ENCODE peak calls at places on chromosomes 7 and 10, in seven cellular contexts. One of them, this sample, is unnamed.

GRCh38 chr7:285731-286130 is 4.2 kb upstream of the FOXL3 start:
- DNase-seq in hepatocyte: no peak
- DNase-seq in GM23338: no peak
- DNase-seq in neural progenitor cell: no peak
- DNase-seq in HCT116: no peak
- DNase-seq in GM23248: no peak
- DNase-seq in MM.1S: no peak
- DNase-seq in this sample: no peak

GRCh38 chr10:49761789-49762565 is at the start of gene OGDHL:
- DNase-seq in hepatocyte: peak
- DNase-seq in GM23338: peak
- DNase-seq in neural progenitor cell: peak
- DNase-seq in HCT116: peak
- DNase-seq in GM23248: peak
- DNase-seq in MM.1S: peak
- DNase-seq in this sample: peak

GRCh38 chr10:132030898-132031463 is 34.8 kb upstream of the JAKMIP3 start:
- DNase-seq in hepatocyte: no peak
- DNase-seq in GM23338: no peak
- DNase-seq in neural progenitor cell: no peak
- DNase-seq in HCT116: no peak
- DNase-seq in GM23248: no peak
- DNase-seq in MM.1S: no peak
- DNase-seq in this sample: peak

GRCh38 chr7:40709077-40709964 is 574.5 kb downstream of the SUGCT start:
- DNase-seq in hepatocyte: no peak
- DNase-seq in GM23338: no peak
- DNase-seq in neural progenitor cell: no peak
- DNase-seq in HCT116: no peak
- DNase-seq in GM23248: peak
- DNase-seq in MM.1S: peak
- DNase-seq in this sample: no peak

GRCh38 chr7:116607299-116607698 is 64.7 kb upstream of the MET start:
- DNase-seq in hepatocyte: no peak
- DNase-seq in GM23338: no peak
- DNase-seq in neural progenitor cell: no peak
- DNase-seq in HCT116: no peak
- DNase-seq in GM23248: no peak
- DNase-seq in MM.1S: no peak
- DNase-seq in this sample: no peak

GRCh38 chr10:119495545-119495944 is 47.0 kb downstream of the RGS10 start:
- DNase-seq in hepatocyte: no peak
- DNase-seq in GM23338: no peak
- DNase-seq in neural progenitor cell: no peak
- DNase-seq in HCT116: no peak
- DNase-seq in GM23248: no peak
- DNase-seq in MM.1S: no peak
- DNase-seq in this sample: no peak

GRCh38 chr7:1291846-1292765 is 59.4 kb downstream of the UNCX start:
- DNase-seq in hepatocyte: no peak
- DNase-seq in GM23338: no peak
- DNase-seq in neural progenitor cell: no peak
- DNase-seq in HCT116: no peak
- DNase-seq in GM23248: no peak
- DNase-seq in MM.1S: no peak
- DNase-seq in this sample: no peak

GRCh38 chr7:138834583-138834982 is 36.6 kb upstream of the ATP6V0A4 start:
- DNase-seq in hepatocyte: no peak
- DNase-seq in GM23338: no peak
- DNase-seq in neural progenitor cell: no peak
- DNase-seq in HCT116: no peak
- DNase-seq in GM23248: no peak
- DNase-seq in MM.1S: no peak
- DNase-seq in this sample: no peak

GRCh38 chr7:139915864-139916716 is 87.0 kb downstream of the TBXAS1 start:
- DNase-seq in hepatocyte: peak
- DNase-seq in GM23338: no peak
- DNase-seq in neural progenitor cell: no peak
- DNase-seq in HCT116: peak
- DNase-seq in GM23248: peak
- DNase-seq in MM.1S: peak
- DNase-seq in this sample: peak

GRCh38 chr10:85045046-85045445 is 716.7 kb downstream of the CCSER2 start:
- DNase-seq in hepatocyte: no peak
- DNase-seq in GM23338: no peak
- DNase-seq in neural progenitor cell: no peak
- DNase-seq in HCT116: no peak
- DNase-seq in GM23248: no peak
- DNase-seq in MM.1S: no peak
- DNase-seq in this sample: no peak

GRCh38 chr7:67525588-67525987 is 529.0 kb downstream of the TYW1 start:
- DNase-seq in hepatocyte: no peak
- DNase-seq in GM23338: no peak
- DNase-seq in neural progenitor cell: no peak
- DNase-seq in HCT116: no peak
- DNase-seq in GM23248: no peak
- DNase-seq in MM.1S: no peak
- DNase-seq in this sample: no peak
- TF ChIP-seq EZH2 in hepatocyte: no peak
- TF ChIP-seq EZH2 in GM23338: no peak
- TF ChIP-seq EZH2 in neural progenitor cell: no peak
- TF ChIP-seq EZH2 in HCT116: no peak
- TF ChIP-seq EZH2 in GM23248: no peak
- TF ChIP-seq EZH2 in MM.1S: no peak
- TF ChIP-seq EZH2 in this sample: no peak

GRCh38 chr7:82057476-82057875 is 287.6 kb upstream of the HGF start:
- DNase-seq in hepatocyte: no peak
- DNase-seq in GM23338: no peak
- DNase-seq in neural progenitor cell: no peak
- DNase-seq in HCT116: no peak
- DNase-seq in GM23248: no peak
- DNase-seq in MM.1S: no peak
- DNase-seq in this sample: no peak
- TF ChIP-seq EZH2phosphoT487 in hepatocyte: no peak
- TF ChIP-seq EZH2phosphoT487 in GM23338: no peak
- TF ChIP-seq EZH2phosphoT487 in neural progenitor cell: no peak
- TF ChIP-seq EZH2phosphoT487 in HCT116: no peak
- TF ChIP-seq EZH2phosphoT487 in GM23248: no peak
- TF ChIP-seq EZH2phosphoT487 in MM.1S: no peak
- TF ChIP-seq EZH2phosphoT487 in this sample: no peak

GRCh38 chr7:72099784-72100183 is 312.4 kb downstream of the CALN1 start:
- DNase-seq in hepatocyte: no peak
- DNase-seq in GM23338: no peak
- DNase-seq in neural progenitor cell: no peak
- DNase-seq in HCT116: no peak
- DNase-seq in GM23248: peak
- DNase-seq in MM.1S: no peak
- DNase-seq in this sample: no peak

GRCh38 chr7:72101444-72101843 is 310.7 kb downstream of the CALN1 start:
- DNase-seq in hepatocyte: no peak
- DNase-seq in GM23338: no peak
- DNase-seq in neural progenitor cell: no peak
- DNase-seq in HCT116: no peak
- DNase-seq in GM23248: no peak
- DNase-seq in MM.1S: no peak
- DNase-seq in this sample: no peak

GRCh38 chr7:72098812-72099211 is 313.3 kb downstream of the CALN1 start:
- DNase-seq in hepatocyte: peak
- DNase-seq in GM23338: no peak
- DNase-seq in neural progenitor cell: no peak
- DNase-seq in HCT116: no peak
- DNase-seq in GM23248: peak
- DNase-seq in MM.1S: no peak
- DNase-seq in this sample: no peak
- TF ChIP-seq EZH2 in hepatocyte: no peak
- TF ChIP-seq EZH2 in GM23338: no peak
- TF ChIP-seq EZH2 in neural progenitor cell: no peak
- TF ChIP-seq EZH2 in HCT116: no peak
- TF ChIP-seq EZH2 in GM23248: no peak
- TF ChIP-seq EZH2 in MM.1S: no peak
- TF ChIP-seq EZH2 in this sample: no peak

DNA sequence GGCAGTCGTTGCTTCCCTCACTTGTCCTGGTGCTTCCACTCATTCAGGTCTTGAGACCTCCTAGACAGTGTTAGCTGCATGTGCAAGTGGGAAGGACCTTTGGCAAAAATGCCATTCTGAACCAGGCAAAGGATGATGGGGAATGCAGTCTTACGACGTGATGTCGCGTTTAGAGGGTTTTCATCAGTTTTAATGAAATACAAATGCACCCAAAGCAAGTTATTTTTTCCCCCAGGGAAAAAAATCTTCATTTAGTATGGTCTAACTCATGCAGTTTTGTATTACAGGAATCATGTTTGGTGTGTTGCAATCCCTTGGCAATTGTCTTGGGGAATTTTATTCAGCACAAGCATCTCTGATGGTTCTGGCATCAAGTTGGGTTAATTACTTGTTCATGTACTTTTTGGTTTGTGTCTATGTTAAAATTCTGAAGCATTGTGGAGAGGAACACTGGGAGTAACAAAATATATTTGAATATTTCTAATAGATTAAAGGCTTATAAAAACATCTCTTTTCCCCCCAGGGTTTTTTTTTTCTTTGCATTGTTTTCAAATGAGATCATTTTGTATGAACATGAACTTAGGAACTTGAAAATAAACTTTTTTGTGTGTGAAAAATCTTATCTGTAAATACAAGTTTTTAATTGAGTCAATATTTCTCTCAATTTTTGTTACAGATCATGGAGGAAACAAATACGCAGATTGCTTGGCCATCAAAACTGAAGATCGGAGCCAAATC is 188.9 kb downstream of the BICC1 start:
- DNase-seq in hepatocyte: no peak
- DNase-seq in GM23338: no peak
- DNase-seq in neural progenitor cell: no peak
- DNase-seq in HCT116: no peak
- DNase-seq in GM23248: peak
- DNase-seq in MM.1S: no peak
- DNase-seq in this sample: peak
- TF ChIP-seq EZH2phosphoT487 in hepatocyte: no peak
- TF ChIP-seq EZH2phosphoT487 in GM23338: no peak
- TF ChIP-seq EZH2phosphoT487 in neural progenitor cell: no peak
- TF ChIP-seq EZH2phosphoT487 in HCT116: no peak
- TF ChIP-seq EZH2phosphoT487 in GM23248: no peak
- TF ChIP-seq EZH2phosphoT487 in MM.1S: no peak
- TF ChIP-seq EZH2phosphoT487 in this sample: no peak

DNA sequence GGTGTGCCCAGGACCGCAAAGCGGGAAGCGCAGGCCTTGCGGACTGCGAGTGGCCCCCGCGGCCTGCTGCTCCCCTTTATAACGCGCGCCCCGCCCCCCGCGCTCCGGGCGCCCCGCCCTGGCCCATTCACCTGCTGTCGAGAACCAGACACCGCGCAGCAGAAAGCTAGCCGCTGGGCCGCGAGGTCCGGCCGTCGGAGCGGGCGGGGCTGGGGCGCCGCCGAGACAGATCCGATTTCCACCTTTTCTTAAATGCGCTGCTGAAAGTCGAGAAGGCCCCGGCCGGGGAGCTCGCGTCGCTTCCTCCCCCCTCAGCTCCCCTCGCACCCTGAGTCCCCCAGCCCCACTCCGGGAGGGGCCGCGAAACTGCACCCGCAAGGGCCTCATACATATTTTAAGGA is 170.3 kb downstream of the NRF1 start:
- DNase-seq in hepatocyte: no peak
- DNase-seq in GM23338: peak
- DNase-seq in neural progenitor cell: peak
- DNase-seq in HCT116: no peak
- DNase-seq in GM23248: no peak
- DNase-seq in MM.1S: peak
- DNase-seq in this sample: no peak
- TF ChIP-seq EZH2 in hepatocyte: peak
- TF ChIP-seq EZH2 in GM23338: no peak
- TF ChIP-seq EZH2 in neural progenitor cell: peak
- TF ChIP-seq EZH2 in HCT116: no peak
- TF ChIP-seq EZH2 in GM23248: no peak
- TF ChIP-seq EZH2 in MM.1S: no peak
- TF ChIP-seq EZH2 in this sample: no peak